ENCODE peak calls at places on chromosomes 12 and 14, in six cellular contexts. One of them, this sample, is unnamed.

GRCh38 chr12:62848418-62848817 is 86.5 kb downstream of the PPM1H start:
- DNase-seq in Panc1: peak; percentile 39
- DNase-seq in GM06990: no peak
- DNase-seq in tibial nerve: no peak
- DNase-seq in HCT116: peak; percentile 24
- DNase-seq in psoas muscle: no peak
- DNase-seq in this sample: peak; percentile 72

GRCh38 chr14:21106191-21106505 is 5.3 kb downstream of the TMEM253 start:
- DNase-seq in Panc1: no peak
- DNase-seq in HCT116: no peak
- DNase-seq in GM06990: no peak
- DNase-seq in tibial nerve: no peak
- DNase-seq in psoas muscle: no peak
- DNase-seq in this sample: no peak

GRCh38 chr12:100159391-100160104 is 16.9 kb upstream of the BLTP3B start:
- DNase-seq in HCT116: no peak
- DNase-seq in psoas muscle: no peak
- DNase-seq in GM06990: no peak
- DNase-seq in Panc1: no peak
- DNase-seq in tibial nerve: no peak
- DNase-seq in this sample: no peak

GRCh38 chr12:42426733-42427132 is 100.8 kb downstream of the PPHLN1 start:
- DNase-seq in HCT116: peak; percentile 49
- DNase-seq in GM06990: no peak
- DNase-seq in tibial nerve: no peak
- DNase-seq in psoas muscle: no peak
- DNase-seq in Panc1: no peak
- DNase-seq in this sample: peak; percentile 67

GRCh38 chr14:103839569-103839968 is 7.8 kb downstream of the PPP1R13B start:
- DNase-seq in Panc1: no peak
- DNase-seq in tibial nerve: no peak
- DNase-seq in GM06990: no peak
- DNase-seq in HCT116: no peak
- DNase-seq in psoas muscle: no peak
- DNase-seq in this sample: no peak

GRCh38 chr14:103273847-103274615 is 60.0 kb upstream of the EIF5 start:
- DNase-seq in Panc1: no peak
- DNase-seq in GM06990: no peak
- DNase-seq in tibial nerve: no peak
- DNase-seq in HCT116: no peak
- DNase-seq in psoas muscle: peak; percentile 28
- DNase-seq in this sample: no peak

GRCh38 chr12:9843416-9843815 is 16.1 kb downstream of the KLRF1 start:
- DNase-seq in HCT116: no peak
- DNase-seq in Panc1: no peak
- DNase-seq in psoas muscle: no peak
- DNase-seq in GM06990: no peak
- DNase-seq in tibial nerve: no peak
- DNase-seq in this sample: no peak

GRCh38 chr12:69275471-69275891 is 36.1 kb downstream of the CPSF6 start:
- DNase-seq in psoas muscle: no peak
- DNase-seq in GM06990: no peak
- DNase-seq in HCT116: no peak
- DNase-seq in tibial nerve: no peak
- DNase-seq in Panc1: no peak
- DNase-seq in this sample: no peak

GRCh38 chr12:89376202-89376529 is 23.9 kb upstream of the DUSP6 start:
- DNase-seq in psoas muscle: no peak
- DNase-seq in HCT116: no peak
- DNase-seq in GM06990: no peak
- DNase-seq in tibial nerve: no peak
- DNase-seq in Panc1: no peak
- DNase-seq in this sample: no peak

GRCh38 chr12:115337693-115338543 is 653.9 kb upstream of the TBX3 start:
- DNase-seq in psoas muscle: peak; percentile 57
- DNase-seq in Panc1: no peak
- DNase-seq in GM06990: no peak
- DNase-seq in tibial nerve: peak; percentile 52
- DNase-seq in HCT116: peak; percentile 39
- DNase-seq in this sample: peak; percentile 73

GRCh38 chr12:88418856-88419497 is 161.3 kb downstream of the KITLG start:
- DNase-seq in Panc1: no peak
- DNase-seq in psoas muscle: no peak
- DNase-seq in GM06990: no peak
- DNase-seq in HCT116: no peak
- DNase-seq in tibial nerve: no peak
- DNase-seq in this sample: no peak

GRCh38 chr12:11812558-11813421 is 163.3 kb downstream of the ETV6 start:
- DNase-seq in HCT116: no peak
- DNase-seq in GM06990: peak; percentile 67
- DNase-seq in psoas muscle: peak; percentile 34
- DNase-seq in Panc1: no peak
- DNase-seq in tibial nerve: no peak
- DNase-seq in this sample: no peak

GRCh38 chr12:750356-751191 is 1.8 kb upstream of the WNK1 start:
- DNase-seq in GM06990: no peak
- DNase-seq in psoas muscle: no peak
- DNase-seq in HCT116: no peak
- DNase-seq in Panc1: no peak
- DNase-seq in tibial nerve: no peak
- DNase-seq in this sample: no peak

GRCh38 chr14:29465095-29465494 is 462.6 kb downstream of the PRKD1 start:
- DNase-seq in psoas muscle: no peak
- DNase-seq in HCT116: no peak
- DNase-seq in GM06990: no peak
- DNase-seq in tibial nerve: no peak
- DNase-seq in Panc1: no peak
- DNase-seq in this sample: no peak

GRCh38 chr12:79055926-79056674 is 191.5 kb downstream of the SYT1 start:
- DNase-seq in GM06990: no peak
- DNase-seq in tibial nerve: no peak
- DNase-seq in psoas muscle: no peak
- DNase-seq in HCT116: peak; percentile 46
- DNase-seq in Panc1: no peak
- DNase-seq in this sample: no peak

GRCh38 chr12:10716704-10717315 is 6.3 kb downstream of the YBX3 start:
- DNase-seq in HCT116: peak; percentile 75
- DNase-seq in Panc1: no peak
- DNase-seq in psoas muscle: peak; percentile 83
- DNase-seq in GM06990: no peak
- DNase-seq in tibial nerve: peak; percentile 78
- DNase-seq in this sample: peak; percentile 82

GRCh38 chr14:77099425-77100167 is 1.5 kb downstream of the CIPC start:
- DNase-seq in tibial nerve: peak; percentile 56
- DNase-seq in Panc1: no peak
- DNase-seq in psoas muscle: no peak
- DNase-seq in HCT116: no peak
- DNase-seq in GM06990: no peak
- DNase-seq in this sample: no peak

GRCh38 chr14:47277703-47278102 is 397.7 kb downstream of the MDGA2 start:
- DNase-seq in HCT116: no peak
- DNase-seq in GM06990: no peak
- DNase-seq in tibial nerve: no peak
- DNase-seq in psoas muscle: no peak
- DNase-seq in Panc1: no peak
- DNase-seq in this sample: no peak

GRCh38 chr12:93373847-93374723 is 3.6 kb upstream of the NUDT4 start:
- DNase-seq in psoas muscle: no peak
- DNase-seq in HCT116: no peak
- DNase-seq in GM06990: no peak
- DNase-seq in Panc1: no peak
- DNase-seq in tibial nerve: no peak
- DNase-seq in this sample: no peak

GRCh38 chr12:93377252-93377542 is 528 bp upstream of the NUDT4 start:
- DNase-seq in HCT116: no peak
- DNase-seq in Panc1: no peak
- DNase-seq in tibial nerve: no peak
- DNase-seq in psoas muscle: no peak
- DNase-seq in GM06990: no peak
- DNase-seq in this sample: no peak

GRCh38 chr12:93375906-93376305 is 1.8 kb upstream of the NUDT4 start:
- DNase-seq in psoas muscle: no peak
- DNase-seq in Panc1: no peak
- DNase-seq in GM06990: no peak
- DNase-seq in tibial nerve: no peak
- DNase-seq in HCT116: no peak
- DNase-seq in this sample: no peak

GRCh38 chr12:93378373-93379310 is 917 bp downstream of the NUDT4 start:
- DNase-seq in GM06990: peak; percentile 72
- DNase-seq in tibial nerve: peak; percentile 40
- DNase-seq in Panc1: no peak
- DNase-seq in HCT116: no peak
- DNase-seq in psoas muscle: peak; percentile 36
- DNase-seq in this sample: no peak

GRCh38 chr12:93376436-93377251 is 1.1 kb upstream of the NUDT4 start:
- DNase-seq in HCT116: no peak
- DNase-seq in psoas muscle: no peak
- DNase-seq in GM06990: no peak
- DNase-seq in tibial nerve: peak; percentile 16
- DNase-seq in Panc1: no peak
- DNase-seq in this sample: no peak
- H3K4me3 ChIP-seq in HCT116: peak overlapping the region; percentile 86
- H3K4me3 ChIP-seq in psoas muscle: peak overlapping the region; percentile 78
- H3K4me3 ChIP-seq in GM06990: no peak overlapping the region
- H3K4me3 ChIP-seq in tibial nerve: peak overlapping the region; percentile 70
- H3K4me3 ChIP-seq in Panc1: peak overlapping the region; percentile 93
- H3K4me3 ChIP-seq in this sample: peak overlapping the region; percentile 54

GRCh38 chr14:64844993-64845536 is 34.6 kb downstream of the SPTB start:
- DNase-seq in GM06990: no peak
- DNase-seq in tibial nerve: no peak
- DNase-seq in Panc1: no peak
- DNase-seq in HCT116: no peak
- DNase-seq in psoas muscle: no peak
- DNase-seq in this sample: no peak

GRCh38 chr14:64844272-64844671 is 35.4 kb downstream of the SPTB start:
- DNase-seq in psoas muscle: no peak
- DNase-seq in GM06990: peak; percentile 41
- DNase-seq in Panc1: no peak
- DNase-seq in HCT116: no peak
- DNase-seq in tibial nerve: no peak
- DNase-seq in this sample: no peak

GRCh38 chr14:64841772-64842490 is 37.8 kb downstream of the SPTB start:
- DNase-seq in psoas muscle: peak; percentile 75
- DNase-seq in HCT116: no peak
- DNase-seq in tibial nerve: no peak
- DNase-seq in Panc1: no peak
- DNase-seq in GM06990: no peak
- DNase-seq in this sample: no peak

GRCh38 chr14:64838656-64839055 is 41.1 kb downstream of the SPTB start:
- DNase-seq in GM06990: no peak
- DNase-seq in psoas muscle: no peak
- DNase-seq in tibial nerve: no peak
- DNase-seq in Panc1: no peak
- DNase-seq in HCT116: no peak
- DNase-seq in this sample: no peak

DNA sequence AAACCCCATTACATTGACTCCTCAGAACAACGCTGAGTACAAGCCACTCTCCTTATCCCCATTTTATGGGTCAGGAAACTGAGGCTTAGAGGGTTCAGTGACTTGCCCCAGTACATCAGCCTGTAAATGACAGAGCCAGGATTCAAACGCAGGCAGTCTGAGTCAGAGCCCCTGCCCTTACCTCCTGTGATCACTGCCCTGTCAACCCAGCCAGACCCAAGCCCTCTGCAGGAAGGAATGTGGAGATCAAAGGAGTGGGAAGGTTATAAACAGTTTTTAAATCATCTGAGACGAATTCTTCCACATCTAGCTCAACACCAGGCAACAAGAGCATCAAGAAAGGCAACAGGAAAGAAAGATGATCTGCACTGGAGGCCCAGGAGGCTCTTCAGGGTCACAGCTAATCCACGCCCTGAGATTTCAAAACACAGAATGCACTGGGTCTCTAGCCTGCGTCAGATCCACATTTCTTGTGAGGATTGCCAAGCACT is 38.5 kb downstream of the SPTB start:
- DNase-seq in tibial nerve: peak; percentile 11
- DNase-seq in Panc1: no peak
- DNase-seq in HCT116: peak; percentile 56
- DNase-seq in GM06990: no peak
- DNase-seq in psoas muscle: peak; percentile 63
- DNase-seq in this sample: peak; percentile 60
- TF ChIP-seq CTCF in tibial nerve: peak; percentile 18
- TF ChIP-seq CTCF in Panc1: peak; percentile 10
- TF ChIP-seq CTCF in HCT116: peak; percentile 67
- TF ChIP-seq CTCF in GM06990: no peak
- TF ChIP-seq CTCF in psoas muscle: peak; percentile 68
- TF ChIP-seq CTCF in this sample: peak; percentile 78

GRCh38 chr12:58871557-58871956 is 48.7 kb downstream of the LRIG3 start:
- DNase-seq in HCT116: no peak
- DNase-seq in psoas muscle: no peak
- DNase-seq in Panc1: no peak
- DNase-seq in GM06990: no peak
- DNase-seq in tibial nerve: no peak
- DNase-seq in this sample: no peak
- H3K36me3 ChIP-seq in HCT116: peaks cover 6% of the 10 kb centered on the region
- H3K36me3 ChIP-seq in psoas muscle: peaks cover 86% of the 10 kb centered on the region
- H3K36me3 ChIP-seq in Panc1: peaks cover 10% of the 10 kb centered on the region
- H3K36me3 ChIP-seq in GM06990: peaks cover 6% of the 10 kb centered on the region
- H3K36me3 ChIP-seq in tibial nerve: no peaks in the 10 kb centered on the region
- H3K36me3 ChIP-seq in this sample: peaks cover 4% of the 10 kb centered on the region

GRCh38 chr14:31911160-31911559 is 165.9 kb upstream of the ARHGAP5 start:
- DNase-seq in Panc1: no peak
- DNase-seq in psoas muscle: no peak
- DNase-seq in tibial nerve: no peak
- DNase-seq in GM06990: no peak
- DNase-seq in HCT116: no peak
- DNase-seq in this sample: no peak
- H3K4me3 ChIP-seq in Panc1: no peak overlapping the region
- H3K4me3 ChIP-seq in psoas muscle: no peak overlapping the region
- H3K4me3 ChIP-seq in tibial nerve: no peak overlapping the region
- H3K4me3 ChIP-seq in GM06990: no peak overlapping the region
- H3K4me3 ChIP-seq in HCT116: no peak overlapping the region
- H3K4me3 ChIP-seq in this sample: no peak overlapping the region

GRCh38 chr14:90293766-90294471 is 37.6 kb downstream of the PSMC1 start:
- DNase-seq in Panc1: no peak
- DNase-seq in GM06990: no peak
- DNase-seq in HCT116: no peak
- DNase-seq in tibial nerve: no peak
- DNase-seq in psoas muscle: no peak
- DNase-seq in this sample: no peak
- TF ChIP-seq CTCF in Panc1: peak; percentile 7
- TF ChIP-seq CTCF in GM06990: no peak
- TF ChIP-seq CTCF in HCT116: no peak
- TF ChIP-seq CTCF in tibial nerve: no peak
- TF ChIP-seq CTCF in psoas muscle: no peak
- TF ChIP-seq CTCF in this sample: no peak

DNA sequence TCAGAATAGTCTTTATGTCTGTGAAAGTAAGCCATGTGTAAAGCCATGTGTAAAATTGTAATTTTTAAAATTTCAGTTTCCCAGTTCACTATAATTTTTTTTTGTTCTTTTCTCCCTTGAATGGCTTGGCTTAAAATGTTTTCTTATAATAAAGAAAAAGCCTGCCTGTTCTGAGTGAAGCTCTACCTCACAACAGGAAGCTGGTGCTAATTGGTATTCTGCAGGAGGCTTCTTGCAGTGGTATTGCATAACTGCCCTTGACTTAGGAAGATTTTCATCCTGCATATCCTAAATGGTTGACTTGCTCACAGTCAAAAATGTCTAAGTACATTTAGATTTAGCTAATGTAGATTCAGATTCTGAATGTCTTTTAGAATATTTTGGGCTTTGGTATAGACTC is 49.5 kb downstream of the ATP2A2 start:
- DNase-seq in tibial nerve: no peak
- DNase-seq in GM06990: no peak
- DNase-seq in HCT116: no peak
- DNase-seq in Panc1: no peak
- DNase-seq in psoas muscle: no peak
- DNase-seq in this sample: no peak
- H3K36me3 ChIP-seq in tibial nerve: peaks cover 38% of the 10 kb centered on the region
- H3K36me3 ChIP-seq in GM06990: peaks cover 41% of the 10 kb centered on the region
- H3K36me3 ChIP-seq in HCT116: peaks cover 42% of the 10 kb centered on the region
- H3K36me3 ChIP-seq in Panc1: peaks cover 50% of the 10 kb centered on the region
- H3K36me3 ChIP-seq in psoas muscle: peaks cover 99% of the 10 kb centered on the region
- H3K36me3 ChIP-seq in this sample: peaks cover 2% of the 10 kb centered on the region

This sample was measured in kidney epithelial cell.